ENCODE peak calls at places on chromosomes 7 and 10, in six cellular contexts. M is fibroblast of lung, A is neural progenitor cell, U is Karpas-422, Y is GM23248, E is GM12878. B is an unnamed sample. For H3K4me1 and H4K20me1, the result is how much of the 10 kb centered on the place peaks cover.

GRCh38 chr10:88968316-88968882 is 15.8 kb upstream of the ACTA2 start:
- DNase-seq in M (no peak), A (no peak), E (no peak), U (no peak), Y (peak), B (no peak)

GRCh38 chr7:55515569-55516279 is 56.6 kb downstream of the VOPP1 start:
- DNase-seq in A (no peak), M (no peak), E (no peak), U (no peak), Y (no peak), B (no peak)

GRCh38 chr10:14757394-14757793 is 17.3 kb downstream of the FAM107B start:
- DNase-seq in M (no peak), A (no peak), E (no peak), U (no peak), Y (no peak), B (no peak)

GRCh38 chr7:155863721-155864151 is 51.5 kb upstream of the SHH start:
- DNase-seq in M (no peak), E (no peak), A (no peak), Y (no peak), U (no peak), B (no peak)

GRCh38 chr7:130875265-130875741 is 141.3 kb upstream of the KLF14 start:
- DNase-seq in E (no peak), A (peak), U (peak), Y (peak), M (peak), B (peak)

GRCh38 chr10:71964669-71965515 is 697 bp downstream of the CHST3 start:
- DNase-seq in A (peak), M (peak), Y (peak), E (no peak), U (no peak), B (peak)

GRCh38 chr7:26497801-26498596 is 206.3 kb downstream of the SNX10 start:
- DNase-seq in A (no peak), U (no peak), M (no peak), Y (no peak), E (no peak), B (peak)

GRCh38 chr7:106717997-106718871 is 57.3 kb upstream of the CCDC71L start:
- DNase-seq in Y (peak), U (peak), A (no peak), E (peak), M (peak), B (peak)

GRCh38 chr7:101119876-101120275 is 7.0 kb upstream of the SERPINE1 start:
- DNase-seq in Y (peak), U (no peak), M (peak), E (no peak), A (no peak), B (no peak)

GRCh38 chr10:27513451-27514191 is 9.5 kb downstream of the RAB18 start:
- DNase-seq in A (no peak), M (peak), Y (peak), U (no peak), E (no peak), B (no peak)

GRCh38 chr7:81627565-81628287 is 142.1 kb downstream of the HGF start:
- DNase-seq in U (no peak), A (no peak), Y (peak), M (peak), E (no peak), B (no peak)

DNA sequence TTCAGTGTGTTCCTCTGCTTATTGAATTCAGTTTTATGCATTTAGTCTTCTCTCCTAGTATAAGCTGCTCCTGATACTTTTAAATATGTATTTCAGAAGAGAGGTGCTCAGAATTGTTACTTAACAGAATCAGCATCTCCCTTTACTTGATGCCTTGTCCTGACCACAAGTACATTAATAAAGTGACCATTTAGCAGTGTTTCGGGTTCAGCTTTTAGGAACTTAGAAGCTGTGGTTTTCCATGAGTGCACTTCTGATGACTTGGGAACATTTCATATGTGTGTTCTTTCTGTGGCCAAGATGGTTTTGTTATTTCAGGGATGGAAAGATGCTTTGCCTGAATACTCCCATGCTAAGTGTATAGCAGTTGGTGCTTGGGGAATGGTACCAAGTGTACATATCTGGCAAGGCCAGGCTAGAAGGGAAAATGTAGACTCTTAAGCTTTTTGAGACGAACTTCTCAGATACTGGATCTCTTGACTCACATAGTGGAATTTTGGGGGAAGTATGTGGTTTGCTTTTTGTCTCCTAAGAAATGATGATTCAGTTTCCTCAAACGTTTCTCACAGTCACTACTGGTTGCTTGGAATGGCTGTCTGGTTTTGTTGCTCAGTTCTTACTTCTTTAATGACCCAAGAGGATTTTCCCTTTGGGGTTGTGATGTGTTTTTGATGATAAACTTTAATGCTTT is 17.2 kb downstream of the SGPL1 start:
- DNase-seq in E (no peak), M (peak), Y (peak), A (no peak), U (no peak), B (no peak)
- H3K4me2 ChIP-seq in E (peak), M (peak), Y (peak), A (no peak), U (no peak), B (no peak)

DNA sequence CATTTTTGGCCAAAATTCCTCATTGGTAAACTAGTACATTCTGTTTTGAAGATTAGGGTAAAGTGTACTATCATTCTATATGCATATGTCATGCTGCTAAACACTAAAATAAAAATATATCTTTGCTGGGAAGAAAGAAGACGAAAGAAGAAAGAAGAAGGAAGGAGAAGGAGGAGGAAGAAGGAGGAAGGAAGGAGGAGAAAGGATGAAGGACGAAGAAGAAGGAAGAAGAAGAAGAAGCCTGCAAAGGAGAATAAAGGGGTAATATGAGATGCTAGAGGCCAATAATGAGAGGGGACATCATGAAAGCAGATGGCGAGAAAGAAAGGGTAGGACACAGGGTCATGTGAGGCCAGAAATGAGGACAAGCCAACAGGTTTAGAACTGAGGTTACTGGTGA is 8.0 kb downstream of the SLC25A13 start:
- DNase-seq in M (no peak), A (no peak), U (no peak), E (no peak), Y (no peak), B (no peak)
- H3K4me1 ChIP-seq in M (under half), A (under half), U (under half), E (under half), Y (under half), B (under half)

GRCh38 chr10:46016811-46017210 is 13.6 kb downstream of the NCOA4 start:
- DNase-seq in E (no peak), Y (no peak), U (no peak), A (no peak), M (no peak), B (no peak)
- H4K20me1 ChIP-seq in E (under half), Y (under half), U (under half), A (under half), M (under half), B (half or more)

DNA sequence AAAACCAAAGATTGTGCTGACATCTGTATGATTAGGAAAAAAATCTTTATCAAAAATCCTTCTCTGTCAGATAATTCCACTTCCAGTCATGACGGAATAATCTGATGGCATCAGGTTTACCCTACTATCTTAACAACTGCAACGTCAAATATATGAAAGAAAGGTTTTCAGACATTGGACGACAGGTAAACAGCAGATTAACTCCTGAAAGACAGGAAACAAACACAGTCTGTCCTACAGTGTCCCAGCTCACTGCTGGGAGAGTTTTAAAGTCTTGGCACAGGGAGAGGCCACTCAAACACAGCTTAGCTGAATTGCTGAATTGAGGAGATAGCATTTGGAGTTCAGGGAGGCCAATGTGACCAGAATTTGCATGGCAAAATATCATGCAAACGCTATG is 186.3 kb upstream of the KCTD7 start:
- DNase-seq in U (no peak), E (no peak), Y (no peak), A (no peak), M (no peak), B (no peak)
- H3K4me2 ChIP-seq in U (peak), E (no peak), Y (no peak), A (no peak), M (no peak), B (no peak)

GRCh38 chr7:21927693-21928092 is 18.0 kb downstream of the CDCA7L start:
- DNase-seq in E (no peak), U (no peak), Y (no peak), M (no peak), A (no peak), B (no peak)

GRCh38 chr7:21926448-21926847 is 19.3 kb downstream of the CDCA7L start:
- DNase-seq in M (no peak), U (no peak), E (no peak), A (no peak), Y (no peak), B (no peak)

GRCh38 chr7:21923663-21924062 is 22.0 kb downstream of the CDCA7L start:
- DNase-seq in U (peak), E (no peak), Y (no peak), A (peak), M (peak), B (no peak)

GRCh38 chr7:21920931-21921330 is 24.8 kb downstream of the CDCA7L start:
- DNase-seq in A (peak), E (no peak), U (peak), M (no peak), Y (no peak), B (no peak)

GRCh38 chr7:21922605-21923004 is 23.1 kb downstream of the CDCA7L start:
- DNase-seq in U (no peak), Y (no peak), A (no peak), E (no peak), M (no peak), B (no peak)
- H3K4me1 ChIP-seq in U (half or more), Y (under half), A (half or more), E (under half), M (under half), B (under half)

DNA sequence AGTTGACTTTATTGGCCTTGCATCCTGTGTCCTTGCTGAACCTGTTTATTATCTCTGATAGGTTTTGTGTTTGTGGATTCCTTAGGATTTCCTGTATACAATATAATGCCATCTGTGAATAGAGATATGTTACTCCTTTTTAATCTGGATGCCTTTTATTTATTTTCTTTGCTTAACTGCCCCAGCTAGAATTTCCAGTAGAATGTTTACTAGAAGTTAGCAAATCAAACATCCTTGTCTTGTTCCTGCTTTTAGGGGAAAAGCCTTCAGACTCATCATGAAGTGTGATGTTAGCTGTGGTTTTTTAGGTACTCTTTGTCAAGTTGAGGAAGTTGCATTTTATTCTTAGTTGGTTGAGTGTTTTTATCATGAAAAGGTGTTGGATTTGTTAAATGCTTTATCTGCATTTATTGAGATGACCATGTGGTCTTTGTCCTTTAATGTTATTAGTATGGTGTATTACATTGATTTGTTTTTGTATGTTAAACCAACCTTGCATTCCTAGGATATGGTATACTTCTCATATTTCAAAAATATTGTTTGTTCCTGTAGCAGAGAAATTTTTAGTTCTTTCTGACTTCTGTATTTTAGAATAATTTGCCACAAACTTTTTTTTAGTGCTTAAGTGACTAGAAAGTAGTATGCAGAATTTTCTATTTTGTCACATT is 24.3 kb downstream of the PPP2R2D start:
- DNase-seq in M (no peak), A (no peak), U (no peak), Y (no peak), E (no peak), B (no peak)
- H4K20me1 ChIP-seq in M (under half), A (half or more), U (under half), Y (under half), E (under half), B (half or more)

GRCh38 chr10:113441871-113442270 is 111.0 kb upstream of the HABP2 start:
- DNase-seq in E (no peak), A (no peak), M (no peak), Y (no peak), U (no peak), B (no peak)
- H3K4me2 ChIP-seq in E (no peak), A (no peak), M (no peak), Y (no peak), U (no peak), B (no peak)

GRCh38 chr7:47478926-47479791 is 102.8 kb downstream of the TNS3 start:
- DNase-seq in E (no peak), U (no peak), A (no peak), Y (no peak), M (no peak), B (no peak)

GRCh38 chr7:47475880-47476227 is 106.1 kb downstream of the TNS3 start:
- DNase-seq in U (no peak), M (no peak), A (no peak), Y (no peak), E (no peak), B (no peak)

GRCh38 chr7:47478017-47478344 is 103.9 kb downstream of the TNS3 start:
- DNase-seq in M (peak), Y (peak), E (no peak), A (no peak), U (no peak), B (no peak)

GRCh38 chr7:47474937-47475879 is 106.7 kb downstream of the TNS3 start:
- DNase-seq in M (peak), U (peak), A (no peak), Y (peak), E (peak), B (peak)

GRCh38 chr7:47477191-47478016 is 104.5 kb downstream of the TNS3 start:
- DNase-seq in M (no peak), E (no peak), Y (no peak), U (no peak), A (no peak), B (no peak)
- H3K4me1 ChIP-seq in M (under half), E (under half), Y (under half), U (half or more), A (under half), B (half or more)